ENCODE peak calls at places on chromosomes 7 and 10, in five cellular contexts. P, T, D, O and N are unnamed samples.

GRCh38 chr7:94888542-94888941 is 18.9 kb upstream of the PPP1R9A start:
- DNase-seq in O (no peak), T (peak), D (peak), P (no peak), N (no peak)

GRCh38 chr10:109743141-109744120 is 179.9 kb downstream of the XPNPEP1 start:
- DNase-seq in O (no peak), P (no peak), D (peak), T (no peak), N (no peak)

GRCh38 chr10:79435271-79436065 is 10.0 kb downstream of the ZCCHC24 start:
- DNase-seq in D (no peak), P (no peak), O (no peak), T (no peak), N (no peak)

GRCh38 chr7:144410441-144410840 is 6.9 kb upstream of the NOBOX start:
- DNase-seq in O (no peak), P (no peak), T (no peak), D (no peak), N (no peak)

GRCh38 chr7:37531225-37531624 is 82.6 kb upstream of the ELMO1 start:
- DNase-seq in D (no peak), P (no peak), O (no peak), T (no peak), N (no peak)

GRCh38 chr7:80640841-80641240 is 2.4 kb downstream of the CD36 start:
- DNase-seq in T (no peak), P (no peak), D (peak), O (no peak), N (no peak)

GRCh38 chr7:11760372-11760771 is 71.6 kb downstream of the THSD7A start:
- DNase-seq in T (peak), D (no peak), O (no peak), P (no peak), N (no peak)

GRCh38 chr7:134089446-134089845 is 37.7 kb upstream of the LRGUK start:
- DNase-seq in D (no peak), O (no peak), P (no peak), T (no peak), N (no peak)

GRCh38 chr7:2143450-2143849 is 89.3 kb downstream of the MAD1L1 start:
- DNase-seq in P (no peak), O (no peak), D (no peak), T (no peak), N (no peak)

GRCh38 chr7:50775826-50776225 is 6.9 kb downstream of the GRB10 start:
- DNase-seq in P (no peak), D (no peak), O (no peak), T (no peak), N (no peak)

GRCh38 chr10:12499587-12499986 is 150.2 kb downstream of the CAMK1D start:
- DNase-seq in O (no peak), P (no peak), D (no peak), T (no peak), N (no peak)

GRCh38 chr7:53326634-53327033 is 291.2 kb downstream of the POM121L12 start:
- DNase-seq in O (no peak), D (no peak), T (no peak), P (no peak), N (no peak)

GRCh38 chr10:30804478-30805055 is 175.0 kb upstream of the LYZL2 start:
- DNase-seq in D (no peak), P (peak), T (peak), O (no peak), N (no peak)

GRCh38 chr7:74092321-74092963 is 8.8 kb downstream of the LIMK1 start:
- DNase-seq in P (no peak), O (no peak), D (no peak), T (no peak), N (no peak)

GRCh38 chr7:66696774-66697191 is 43.8 kb upstream of the RABGEF1 start:
- DNase-seq in O (no peak), P (no peak), D (peak), T (no peak), N (peak)

GRCh38 chr10:88555190-88555894 is 27.8 kb downstream of the RNLS start:
- DNase-seq in T (no peak), P (no peak), D (no peak), O (no peak), N (no peak)

GRCh38 chr7:33616752-33617151 is 288.6 kb upstream of the BMPER start:
- DNase-seq in P (no peak), O (no peak), T (no peak), D (no peak), N (no peak)

GRCh38 chr7:151061241-151062110 is 2.1 kb downstream of the SLC4A2 start:
- DNase-seq in T (no peak), P (no peak), D (no peak), O (no peak), N (no peak)

GRCh38 chr10:13659887-13660544 is 73.3 kb downstream of the PRPF18 start:
- DNase-seq in T (no peak), P (peak), D (peak), O (peak), N (no peak)

GRCh38 chr7:39700932-39701331 is 77.6 kb downstream of the RALA start:
- DNase-seq in P (peak), O (no peak), D (no peak), T (no peak), N (no peak)

GRCh38 chr7:28299556-28299955 is 112.8 kb upstream of the CREB5 start:
- DNase-seq in T (no peak), O (no peak), P (no peak), D (no peak), N (no peak)

GRCh38 chr7:121138262-121138933 is 149.9 kb downstream of the CPED1 start:
- DNase-seq in P (no peak), O (peak), D (no peak), T (peak), N (no peak)

GRCh38 chr7:97419898-97420297 is 302.4 kb downstream of the SDHAF3 start:
- DNase-seq in P (no peak), O (no peak), T (no peak), D (no peak), N (no peak)

GRCh38 chr7:22949944-22950343 is 64.0 kb downstream of the HYCC1 start:
- DNase-seq in T (no peak), P (no peak), O (no peak), D (no peak), N (no peak)

GRCh38 chr7:146709628-146710027 is 593.0 kb downstream of the CNTNAP2 start:
- DNase-seq in T (no peak), O (no peak), P (no peak), D (no peak), N (no peak)

GRCh38 chr7:13641699-13642098 is 347.8 kb downstream of the ETV1 start:
- DNase-seq in T (peak), O (no peak), P (no peak), D (peak), N (no peak)

GRCh38 chr10:12590682-12591642 is 241.6 kb downstream of the CAMK1D start:
- DNase-seq in D (no peak), O (no peak), P (no peak), T (no peak), N (no peak)

GRCh38 chr7:45973725-45974532 is 52.9 kb upstream of the IGFBP3 start:
- DNase-seq in T (no peak), P (no peak), D (no peak), O (no peak), N (no peak)

GRCh38 chr7:6385110-6385792 is 62.5 kb downstream of the DAGLB start:
- DNase-seq in P (no peak), T (peak), D (peak), O (no peak), N (no peak)

GRCh38 chr10:66627156-66627555 is 298.7 kb upstream of the LRRTM3 start:
- DNase-seq in T (peak), D (peak), O (peak), P (no peak), N (no peak)
- TF ChIP-seq CTCF in T (peak), D (peak), O (peak), P (no peak), N (peak)

GRCh38 chr7:140447841-140448240 is 31.5 kb downstream of the MKRN1 start:
- DNase-seq in O (no peak), D (no peak), P (no peak), T (no peak), N (no peak)

GRCh38 chr7:140451716-140452115 is 27.6 kb downstream of the MKRN1 start:
- DNase-seq in D (no peak), O (no peak), T (no peak), P (no peak), N (no peak)

GRCh38 chr7:140448781-140449180 is 30.5 kb downstream of the MKRN1 start:
- DNase-seq in D (no peak), P (no peak), O (no peak), T (no peak), N (no peak)

GRCh38 chr7:140441519-140441918 is 37.7 kb downstream of the RAB19 start:
- DNase-seq in O (no peak), P (no peak), T (no peak), D (no peak), N (no peak)

GRCh38 chr7:140446467-140446866 is 32.8 kb downstream of the MKRN1 start:
- DNase-seq in D (no peak), O (no peak), T (no peak), P (no peak), N (no peak)
- TF ChIP-seq CTCF in D (no peak), O (no peak), T (no peak), P (no peak), N (no peak)

DNA sequence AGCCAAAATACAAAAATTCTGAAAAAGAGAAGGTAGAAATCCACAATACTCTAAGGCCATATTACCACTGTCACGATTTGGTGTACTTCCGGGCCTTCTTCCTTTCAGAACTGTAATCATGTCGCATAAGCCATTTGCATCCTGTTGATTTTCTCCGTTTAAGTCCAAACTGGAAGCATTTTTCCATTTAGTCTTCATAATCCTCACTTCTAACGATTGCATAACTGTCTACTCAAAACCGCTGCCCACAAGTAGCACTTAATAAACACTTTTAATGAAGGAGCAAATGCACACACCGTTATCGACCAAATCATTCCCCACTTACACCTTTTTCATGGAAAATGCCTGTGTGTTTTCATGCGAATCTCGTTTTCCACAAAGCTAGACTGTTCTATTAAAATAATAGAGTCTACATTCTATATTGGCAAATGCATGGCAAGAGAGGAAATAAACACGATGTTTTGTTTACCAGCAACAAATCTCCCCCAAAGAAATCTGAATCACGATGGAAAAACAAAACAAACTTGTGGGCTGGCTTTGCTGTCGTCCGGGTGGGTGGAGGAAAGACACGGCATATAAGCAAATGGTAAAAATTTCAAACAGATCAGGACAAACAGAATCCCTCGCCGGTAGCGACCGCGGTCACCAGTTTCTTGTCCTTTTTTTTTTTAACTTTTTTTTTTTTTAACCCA is 1.0 kb downstream of the ATE1 start:
- DNase-seq in P (no peak), O (peak), D (peak), T (no peak), N (peak)
- TF ChIP-seq CTCF in P (no peak), O (no peak), D (no peak), T (no peak), N (no peak)

GRCh38 chr10:70563230-70563629 is 39.3 kb downstream of the PRF1 start:
- DNase-seq in P (no peak), O (no peak), T (no peak), D (no peak), N (no peak)

GRCh38 chr10:70565556-70566514 is 36.7 kb downstream of the PRF1 start:
- DNase-seq in D (no peak), T (no peak), O (no peak), P (no peak), N (no peak)

GRCh38 chr10:70566515-70567290 is 35.8 kb downstream of the PRF1 start:
- DNase-seq in O (no peak), T (no peak), D (no peak), P (no peak), N (no peak)

GRCh38 chr10:70564113-70564725 is 38.3 kb downstream of the PRF1 start:
- DNase-seq in P (no peak), O (no peak), T (no peak), D (no peak), N (no peak)

GRCh38 chr10:70564901-70565351 is 37.6 kb downstream of the PRF1 start:
- DNase-seq in D (no peak), O (no peak), T (no peak), P (no peak), N (no peak)
- TF ChIP-seq CTCF in D (no peak), O (no peak), T (peak), P (no peak), N (no peak)

GRCh38 chr10:104521901-104522827 is 118.9 kb upstream of the SORCS3 start:
- DNase-seq in D (no peak), P (no peak), T (no peak), O (no peak), N (no peak)

GRCh38 chr10:104527013-104527412 is 114.1 kb upstream of the SORCS3 start:
- DNase-seq in O (no peak), P (no peak), D (no peak), T (no peak), N (no peak)
- TF ChIP-seq CTCF in O (no peak), P (no peak), D (no peak), T (no peak), N (no peak)

DNA sequence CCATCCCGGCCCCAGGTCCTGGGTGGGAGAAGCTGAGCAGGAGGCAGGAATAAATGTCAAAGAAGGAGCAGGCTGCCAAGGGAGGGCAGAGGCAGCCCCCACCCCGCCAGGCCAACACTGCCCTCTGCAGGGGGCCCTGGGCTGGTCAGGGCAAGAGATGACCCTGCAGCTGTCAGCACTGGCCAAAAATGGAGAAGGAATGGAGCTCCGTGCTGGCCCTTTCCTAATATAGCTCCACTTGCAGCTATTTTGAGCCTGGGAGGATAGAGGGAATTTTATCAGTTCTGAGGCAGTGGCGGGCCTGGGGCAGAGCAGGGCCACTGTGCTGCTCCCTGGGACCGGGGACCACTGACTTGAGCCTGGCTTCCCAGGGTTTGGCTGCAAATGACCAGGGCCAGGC is 16.0 kb downstream of the LDB3 start:
- DNase-seq in O (no peak), P (no peak), T (no peak), D (no peak), N (no peak)
- TF ChIP-seq CTCF in O (peak), P (no peak), T (peak), D (peak), N (peak)

GRCh38 chr10:48444266-48444665 is 137.8 kb downstream of the MAPK8 start:
- DNase-seq in D (peak), T (peak), O (peak), P (no peak), N (no peak)
- TF ChIP-seq CTCF in D (no peak), T (peak), O (no peak), P (no peak), N (peak)

GRCh38 chr10:1196656-1197055 is 140.5 kb downstream of the WDR37 start:
- DNase-seq in D (no peak), T (no peak), O (no peak), P (no peak), N (no peak)

GRCh38 chr10:1190791-1191490 is 134.8 kb downstream of the WDR37 start:
- DNase-seq in O (no peak), D (no peak), T (no peak), P (no peak), N (no peak)

GRCh38 chr10:1193561-1193960 is 137.4 kb downstream of the WDR37 start:
- DNase-seq in O (no peak), T (no peak), D (no peak), P (no peak), N (no peak)

GRCh38 chr10:1195828-1196227 is 139.6 kb downstream of the WDR37 start:
- DNase-seq in P (no peak), O (no peak), T (no peak), D (no peak), N (no peak)

DNA sequence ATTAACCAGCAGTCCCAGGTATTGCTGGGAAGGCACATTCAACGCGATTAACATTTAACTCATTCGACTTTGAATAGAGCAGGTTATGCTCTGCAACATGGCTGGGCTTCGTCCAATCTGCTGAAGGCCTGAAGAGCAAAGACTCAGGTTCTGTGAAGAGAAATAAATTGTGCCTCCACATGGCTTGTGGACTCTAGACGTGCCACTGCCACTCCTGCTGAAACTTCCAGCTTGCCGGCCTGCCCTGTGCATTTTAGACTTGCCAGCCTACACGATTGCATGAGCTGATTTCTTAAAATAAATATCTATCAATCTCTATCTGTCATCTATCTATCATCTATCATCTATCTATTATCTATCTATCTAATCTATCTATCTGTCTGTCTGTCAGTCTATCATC is 138.0 kb downstream of the WDR37 start:
- DNase-seq in D (no peak), O (no peak), T (no peak), P (no peak), N (no peak)
- TF ChIP-seq CTCF in D (no peak), O (no peak), T (no peak), P (no peak), N (no peak)

GRCh38 chr10:56469482-56469881 is 108.4 kb upstream of the ZWINT start:
- DNase-seq in T (no peak), O (peak), D (no peak), P (no peak), N (no peak)
- TF ChIP-seq CTCF in T (peak), O (peak), D (no peak), P (no peak), N (no peak)